ENCODE peak calls at places on chromosomes 4 and X, in five cellular contexts. U is A549, H is K562, W is GM12878, Q is endothelial cell of umbilical vein. L is an unnamed sample.

GRCh38 chrX:154022108-154022507 is 2.4 kb upstream of the IRAK1 start:
- DNase-seq in Q (no peak), U (no peak), W (no peak), H (no peak), L (no peak)

GRCh38 chrX:24463077-24463476 is 2.0 kb upstream of the PDK3 start:
- DNase-seq in W (no peak), H (no peak), U (no peak), Q (no peak), L (no peak)

GRCh38 chrX:38732866-38733265 is 68.4 kb upstream of the MID1IP1 start:
- DNase-seq in W (no peak), U (no peak), H (no peak), Q (no peak), L (no peak)

GRCh38 chrX:70592091-70592490 is 147.5 kb downstream of the DLG3 start:
- DNase-seq in H (no peak), Q (peak), W (no peak), U (peak), L (peak)

GRCh38 chrX:155235891-155236290 is 19.6 kb downstream of the VBP1 start:
- DNase-seq in U (no peak), Q (no peak), H (no peak), W (no peak), L (no peak)

GRCh38 chr4:156962551-156962974 is 9.0 kb downstream of the PDGFC start:
- DNase-seq in Q (no peak), U (no peak), H (no peak), W (no peak), L (no peak)

GRCh38 chrX:69538321-69538876 is 34.3 kb downstream of the NALF2 start:
- DNase-seq in Q (peak), U (peak), H (peak), W (no peak), L (peak)

GRCh38 chr4:47373729-47374128 is 89.8 kb downstream of the COMMD8 start:
- DNase-seq in U (no peak), W (no peak), Q (no peak), H (no peak), L (peak)

GRCh38 chrX:53288173-53288572 is 6.8 kb upstream of the IQSEC2 start:
- DNase-seq in W (no peak), H (peak), U (no peak), Q (no peak), L (peak)

GRCh38 chrX:21972046-21972445 is 31.5 kb downstream of the SMS start:
- DNase-seq in W (no peak), Q (no peak), H (no peak), U (no peak), L (no peak)

GRCh38 chr4:165368114-165368513 is 10.7 kb upstream of the CPE start:
- DNase-seq in Q (no peak), U (no peak), H (no peak), W (no peak), L (no peak)

GRCh38 chr4:1346781-1347409 is at the start of gene UVSSA:
- DNase-seq in Q (peak), U (peak), H (peak), W (peak), L (peak)

GRCh38 chr4:2252530-2252924 is 9.4 kb downstream of the MXD4 start:
- DNase-seq in U (no peak), H (no peak), W (no peak), Q (no peak), L (no peak)

GRCh38 chrX:10536744-10537143 is 83.6 kb downstream of the MID1 start:
- DNase-seq in Q (no peak), W (no peak), U (no peak), H (no peak), L (no peak)

GRCh38 chrX:10537308-10537707 is 83.1 kb downstream of the MID1 start:
- DNase-seq in W (no peak), Q (no peak), H (no peak), U (no peak), L (no peak)

GRCh38 chrX:10545882-10546281 is 74.5 kb downstream of the MID1 start:
- DNase-seq in Q (no peak), H (no peak), U (no peak), W (no peak), L (no peak)

GRCh38 chrX:10542549-10542948 is 77.8 kb downstream of the MID1 start:
- DNase-seq in H (no peak), Q (no peak), W (no peak), U (no peak), L (no peak)
- TF ChIP-seq MYC in H (no peak), Q (no peak), W (no peak), U (no peak), L (no peak)

GRCh38 chr4:178823673-178824072 is 1381.4 kb upstream of the AGA start:
- DNase-seq in W (no peak), H (no peak), U (no peak), Q (no peak), L (no peak)
- TF ChIP-seq MYC in W (no peak), H (no peak), U (no peak), Q (no peak), L (no peak)

DNA sequence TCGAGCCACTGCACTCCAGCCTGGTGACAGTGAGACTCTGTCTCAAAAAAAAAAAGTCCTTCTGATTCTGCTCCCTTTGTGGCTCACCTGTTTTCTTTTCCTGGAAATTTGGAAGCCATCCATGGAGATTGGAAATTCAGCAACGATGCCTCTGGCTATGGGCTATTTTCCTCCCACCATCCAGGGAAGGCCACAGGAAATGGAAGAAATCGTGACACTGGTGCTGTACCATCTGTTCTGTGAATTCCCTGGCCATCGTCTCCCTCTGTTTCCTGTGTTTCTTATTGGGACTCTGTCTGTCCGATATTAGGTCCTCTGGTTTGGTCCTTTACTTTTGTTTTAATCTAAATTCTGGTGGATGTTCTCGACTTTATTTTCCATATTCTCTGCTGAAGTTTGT is 29.4 kb upstream of the ADRA2C start:
- DNase-seq in H (no peak), U (no peak), Q (no peak), W (no peak), L (no peak)
- TF ChIP-seq MYC in H (no peak), U (no peak), Q (no peak), W (no peak), L (no peak)

GRCh38 chr4:154314248-154314647 is 177.4 kb downstream of the DCHS2 start:
- DNase-seq in Q (no peak), H (no peak), W (no peak), U (no peak), L (no peak)
- TF ChIP-seq MYC in Q (no peak), H (no peak), W (no peak), U (no peak), L (no peak)

DNA sequence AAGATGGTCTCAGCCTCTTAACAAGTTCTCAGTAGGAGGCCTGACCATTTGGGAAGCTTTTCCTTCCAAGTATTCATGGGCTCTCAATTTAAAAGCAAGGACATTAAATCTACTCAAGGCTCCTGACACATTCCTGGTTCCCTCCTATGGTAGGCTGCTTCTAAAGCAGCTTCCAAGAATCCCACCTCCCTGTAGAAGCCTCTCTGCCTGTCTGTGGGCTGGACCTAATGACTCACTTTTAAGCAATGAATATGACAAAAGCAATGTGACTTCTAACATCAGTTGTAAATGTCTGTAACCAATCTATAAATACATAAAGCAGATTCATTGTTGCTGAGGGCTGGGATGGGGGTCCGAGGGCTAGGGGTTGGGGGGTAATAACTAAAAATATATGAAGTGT is 99.5 kb upstream of the FAM9B start:
- DNase-seq in W (no peak), Q (no peak), H (no peak), U (no peak), L (no peak)
- TF ChIP-seq MYC in W (no peak), Q (no peak), H (no peak), U (no peak), L (no peak)

GRCh38 chr4:118193421-118193820 is 159.1 kb downstream of the NDST3 start:
- DNase-seq in Q (no peak), H (no peak), U (no peak), W (no peak), L (no peak)
- TF ChIP-seq MYC in Q (no peak), H (no peak), U (no peak), W (no peak), L (no peak)

GRCh38 chrX:136200466-136200865 is 50.7 kb downstream of the MAP7D3 start:
- DNase-seq in U (peak), H (peak), Q (peak), W (no peak), L (peak)
- TF ChIP-seq MYC in U (no peak), H (no peak), Q (no peak), W (no peak), L (no peak)

DNA sequence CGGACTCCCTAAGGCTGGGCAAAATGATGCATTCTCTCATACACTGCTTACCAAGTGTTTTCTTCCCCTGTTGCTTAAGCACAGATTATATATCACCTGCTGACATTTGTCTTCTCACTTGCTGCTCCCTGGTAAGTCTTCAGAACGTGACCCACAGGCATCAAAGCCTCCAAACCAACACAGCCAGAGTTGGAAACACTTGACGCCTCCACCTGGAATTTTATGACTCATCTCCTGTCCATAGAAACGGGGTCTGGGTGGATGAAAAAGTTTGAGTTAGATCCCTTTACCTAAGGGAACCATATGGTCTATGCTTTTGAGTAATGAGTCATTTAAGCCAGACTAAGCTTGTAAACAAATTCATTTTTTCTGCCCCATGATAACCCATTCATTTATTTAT is 251.6 kb downstream of the USP46 start:
- DNase-seq in H (no peak), W (no peak), Q (peak), U (no peak), L (no peak)
- TF ChIP-seq MYC in H (no peak), W (no peak), Q (no peak), U (no peak), L (no peak)

DNA sequence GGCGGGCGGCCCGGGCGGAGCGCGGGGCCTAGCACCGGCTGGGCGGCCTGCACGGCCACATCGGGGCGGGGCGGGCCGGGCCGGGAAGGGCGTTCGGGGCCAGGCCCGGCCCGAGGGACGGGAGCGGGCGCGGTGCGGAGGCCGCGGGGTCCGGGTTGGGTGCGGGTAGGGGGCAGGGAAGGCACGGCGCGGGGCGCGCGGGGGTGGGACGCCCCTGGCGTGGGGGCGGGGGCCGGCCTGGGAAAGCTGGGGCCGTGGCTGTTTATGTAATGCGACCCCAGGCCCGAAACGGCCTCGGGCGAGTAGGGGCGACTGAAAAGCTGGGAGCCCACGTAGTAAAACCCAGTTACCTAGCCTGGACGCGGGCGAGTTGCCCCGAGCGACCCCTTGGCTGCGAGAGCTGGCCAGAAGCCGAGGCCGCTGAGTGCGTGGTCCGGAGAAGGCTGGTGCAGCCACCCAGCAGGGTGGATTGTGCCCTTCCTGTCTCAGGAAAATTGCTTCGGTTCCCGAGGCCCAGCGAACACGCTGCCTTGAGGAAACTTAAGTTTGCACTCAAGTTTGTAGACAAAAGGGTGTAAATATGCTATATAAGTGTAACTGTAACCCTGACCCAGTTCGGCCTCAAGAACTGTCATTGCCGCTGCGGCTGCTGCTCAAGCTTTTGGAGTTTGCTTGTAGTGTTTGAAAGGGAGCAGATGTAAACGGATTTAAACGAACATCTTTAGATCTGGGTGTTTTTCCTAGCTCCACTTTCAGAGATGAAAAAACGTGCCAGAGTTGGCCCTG is 585 bp downstream of the SEC24B start:
- DNase-seq in H (no peak), U (no peak), W (no peak), Q (peak), L (peak)
- TF ChIP-seq MYC in H (no peak), U (no peak), W (no peak), Q (no peak), L (no peak)